ENCODE peak calls at places on chromosomes 3 and 15, in six cellular contexts. Z is Kasumi-1; M is T1000; Q is NAMALWA; O is NCI-H2081; V is activated effector memory CD4-positive, alpha-beta T cell treated with Interleukin-2 at 50 U/mL for 16 hours. B is an unnamed sample.

GRCh38 chr15:50945725-50946124 is 37.2 kb downstream of the AP4E1 start:
- DNase-seq in Z (peak), M (no peak), Q (no peak), O (peak), V (no peak), B (no peak)

GRCh38 chr3:126621171-126621570 is 33.8 kb downstream of the TXNRD3 start:
- DNase-seq in Z (no peak), M (peak), Q (no peak), O (no peak), V (no peak), B (no peak)

GRCh38 chr15:81221449-81221848 is 24.8 kb downstream of the IL16 start:
- DNase-seq in Z (no peak), M (no peak), Q (no peak), O (no peak), V (no peak), B (no peak)

GRCh38 chr15:78303729-78304486 is 4.5 kb upstream of the SKIC8 start:
- DNase-seq in Z (no peak), M (no peak), Q (no peak), O (no peak), V (no peak), B (no peak)

GRCh38 chr15:72304596-72304995 is 15.4 kb downstream of the CELF6 start:
- DNase-seq in Z (no peak), M (no peak), Q (no peak), O (no peak), V (no peak), B (no peak)

GRCh38 chr3:175193815-175194518 is 334.8 kb downstream of the NAALADL2 start:
- DNase-seq in Z (no peak), M (no peak), Q (no peak), O (no peak), V (no peak), B (no peak)

GRCh38 chr15:88623061-88623460 is 1.9 kb downstream of the AEN start:
- DNase-seq in Z (peak), M (peak), Q (no peak), O (no peak), V (no peak), B (peak)

GRCh38 chr3:66858656-66859381 is 139.3 kb upstream of the KBTBD8 start:
- DNase-seq in Z (no peak), M (no peak), Q (peak), O (no peak), V (no peak), B (peak)

GRCh38 chr3:141853146-141853690 is 23.2 kb upstream of the ATP1B3 start:
- DNase-seq in Z (no peak), M (no peak), Q (no peak), O (no peak), V (no peak), B (peak)

GRCh38 chr15:24848050-24848449 is 106.7 kb upstream of the SNRPN start:
- DNase-seq in Z (no peak), M (no peak), Q (no peak), O (peak), V (no peak), B (no peak)

GRCh38 chr15:68384451-68385239 is 47.3 kb downstream of the ITGA11 start:
- DNase-seq in Z (no peak), M (peak), Q (no peak), O (no peak), V (no peak), B (no peak)

GRCh38 chr3:165040186-165040585 is 38.1 kb downstream of the SI start:
- DNase-seq in Z (no peak), M (no peak), Q (no peak), O (no peak), V (no peak), B (no peak)

GRCh38 chr3:115071611-115072010 is 75.5 kb downstream of the ZBTB20 start:
- DNase-seq in Z (no peak), M (no peak), Q (no peak), O (no peak), V (no peak), B (no peak)